ENCODE peak calls at places on chromosomes 12 and 14, in six cellular contexts. Z is amygdala, B is ELR, O is gastrocnemius medialis, A is fibroblast of mammary gland, P is esophagus muscularis mucosa. C is an unnamed sample.

GRCh38 chr12:116861331-116861730 is 19.9 kb downstream of the HRK start:
- DNase-seq in Z (peak; percentile 52), B (peak; percentile 79), O (no peak), A (peak; percentile 60), P (no peak), C (peak; percentile 63)

GRCh38 chr12:3145546-3146310 is 68.5 kb downstream of the TSPAN9 start:
- DNase-seq in Z (no peak), B (no peak), O (no peak), A (no peak), P (no peak), C (no peak)

GRCh38 chr12:5560242-5560641 is 128.3 kb downstream of the NTF3 start:
- DNase-seq in Z (no peak), B (no peak), O (no peak), A (no peak), P (no peak), C (no peak)

GRCh38 chr12:8559676-8560075 is 19.0 kb upstream of the CLEC4E start:
- DNase-seq in Z (no peak), B (no peak), O (no peak), A (no peak), P (no peak), C (no peak)

GRCh38 chr14:66483322-66483721 is 2.8 kb upstream of the CCDC196 start:
- DNase-seq in Z (no peak), B (no peak), O (peak; percentile 27), A (peak; percentile 73), P (no peak), C (peak; percentile 9)

GRCh38 chr12:132512197-132513069 is 22.5 kb downstream of the FBRSL1 start:
- DNase-seq in Z (no peak), B (no peak), O (no peak), A (no peak), P (no peak), C (no peak)

GRCh38 chr12:5624873-5625272 is 193.0 kb downstream of the NTF3 start:
- DNase-seq in Z (no peak), B (no peak), O (no peak), A (no peak), P (no peak), C (no peak)

GRCh38 chr12:53867216-53868012 is 71.2 kb upstream of the HOXC13 start:
- DNase-seq in Z (no peak), B (peak; percentile 54), O (no peak), A (peak; percentile 19), P (no peak), C (peak; percentile 9)

GRCh38 chr14:91146661-91147060 is 32.8 kb downstream of the DGLUCY start:
- DNase-seq in Z (no peak), B (no peak), O (no peak), A (no peak), P (no peak), C (no peak)

GRCh38 chr12:15220961-15221885 is at the start of gene RERG:
- DNase-seq in Z (peak; percentile 41), B (peak; percentile 70), O (peak; percentile 52), A (peak; percentile 69), P (no peak), C (peak; percentile 77)

GRCh38 chr14:52399886-52400599 is 85.9 kb downstream of the PTGER2 start:
- DNase-seq in Z (no peak), B (peak; percentile 4), O (no peak), A (peak; percentile 50), P (no peak), C (peak; percentile 70)

GRCh38 chr14:33906968-33907367 is 43.9 kb downstream of the EGLN3 start:
- DNase-seq in Z (no peak), B (no peak), O (no peak), A (no peak), P (no peak), C (no peak)

GRCh38 chr14:104428333-104428851 is 151.2 kb upstream of the C14orf180 start:
- DNase-seq in Z (no peak), B (no peak), O (no peak), A (no peak), P (peak; percentile 90), C (no peak)

GRCh38 chr12:29164477-29165163 is 15.5 kb downstream of the FAR2 start:
- DNase-seq in Z (no peak), B (peak; percentile 20), O (no peak), A (peak; percentile 80), P (no peak), C (peak; percentile 82)

GRCh38 chr12:122085006-122085405 is 6.5 kb downstream of the MLXIP start:
- DNase-seq in Z (no peak), B (no peak), O (peak; percentile 23), A (no peak), P (no peak), C (no peak)

GRCh38 chr14:78637903-78638302 is 467.7 kb downstream of the NRXN3 start:
- DNase-seq in Z (no peak), B (no peak), O (no peak), A (no peak), P (no peak), C (no peak)

GRCh38 chr12:115261691-115262398 is 577.9 kb upstream of the TBX3 start:
- DNase-seq in Z (no peak), B (no peak), O (no peak), A (peak; percentile 8), P (no peak), C (peak; percentile 17)